ENCODE peak calls at places on chromosomes 6 and 20, in six cellular contexts. T is LoVo; D is HFFc6; M is activated CD4-positive, alpha-beta T cell treated with anti-CD3 and anti-CD28 coated beads, Interleukin-2, amount 10 ng/mL, durations not matched to agents 7 days and 5 days; Q is hypothalamus; E is NCI-H1092. H is an unnamed sample.

GRCh38 chr6:81793811-81794210 is 41.3 kb upstream of the TENT5A start:
- DNase-seq in Q (no peak), D (peak), E (no peak), T (no peak), M (no peak), H (no peak)

GRCh38 chr6:14447240-14447639 is 329.7 kb downstream of the CD83 start:
- DNase-seq in M (no peak), T (no peak), Q (no peak), E (no peak), D (no peak), H (no peak)

GRCh38 chr6:41222513-41222912 is 5.6 kb upstream of the TREML4 start:
- DNase-seq in D (no peak), M (no peak), T (no peak), E (no peak), Q (no peak), H (no peak)

GRCh38 chr6:10800810-10801209 is 37.5 kb downstream of the MAK start:
- DNase-seq in T (peak), Q (no peak), D (peak), M (no peak), E (no peak), H (no peak)

GRCh38 chr20:49957487-49957938 is 21.3 kb downstream of the RNF114 start:
- DNase-seq in D (peak), Q (no peak), E (no peak), T (no peak), M (no peak), H (no peak)

GRCh38 chr6:64815718-64816117 is 891.3 kb downstream of the EYS start:
- DNase-seq in Q (no peak), T (peak), E (no peak), M (no peak), D (no peak), H (no peak)

GRCh38 chr20:24309596-24309995 is 159.8 kb upstream of the SYNDIG1 start:
- DNase-seq in D (peak), E (no peak), Q (no peak), M (no peak), T (no peak), H (no peak)

GRCh38 chr6:127114214-127114613 is 4.3 kb upstream of the RSPO3 start:
- DNase-seq in E (no peak), Q (no peak), T (no peak), D (no peak), M (no peak), H (no peak)

GRCh38 chr6:35206346-35206745 is 7.4 kb upstream of the SCUBE3 start:
- DNase-seq in T (no peak), D (no peak), E (no peak), M (no peak), Q (no peak), H (no peak)

GRCh38 chr20:61683721-61684120 is 382.0 kb downstream of the TAF4 start:
- DNase-seq in E (no peak), T (no peak), M (no peak), Q (no peak), D (no peak), H (no peak)

GRCh38 chr20:52083627-52084232 is 107.8 kb downstream of the ZFP64 start:
- DNase-seq in M (peak), T (peak), D (peak), E (peak), Q (no peak), H (peak)

GRCh38 chr6:115932481-115932880 is 128.2 kb downstream of the FRK start:
- DNase-seq in D (no peak), Q (no peak), T (no peak), E (no peak), M (no peak), H (no peak)

H was measured in activated naive CD8-positive, alpha-beta T cell treated with anti-CD3 and anti-CD28 coated beads for 36 hours.